ENCODE peak calls at places on chromosomes 6 and 20, in four cellular contexts. U is GM12878, V is K562, L is GM12891. N is an unnamed sample.

GRCh38 chr6:126352514-126352913 is 12.6 kb downstream of the CENPW start:
- DNase-seq in U (no peak), V (no peak), L (no peak), N (no peak)

GRCh38 chr6:33177552-33178446 is 14.5 kb downstream of the COL11A2 start:
- DNase-seq in U (no peak), V (no peak), L (no peak), N (no peak)

GRCh38 chr6:33073431-33073871 is at the start of gene HLA-DPA1:
- DNase-seq in U (peak; percentile 97), L (peak; percentile 42), V (no peak), N (no peak)

GRCh38 chr20:53389516-53389915 is 204.1 kb downstream of the ZNF217 start:
- DNase-seq in L (no peak), U (no peak), V (no peak), N (no peak)

GRCh38 chr6:16533721-16534136 is 227.5 kb downstream of the ATXN1 start:
- DNase-seq in U (no peak), V (no peak), L (no peak), N (no peak)

GRCh38 chr6:90907931-90908655 is 321.2 kb upstream of the MAP3K7 start:
- DNase-seq in L (no peak), V (no peak), U (no peak), N (no peak)

GRCh38 chr6:79330723-79331122 is 96.2 kb upstream of the HMGN3 start:
- DNase-seq in L (no peak), U (no peak), V (no peak), N (no peak)

GRCh38 chr6:115601064-115601463 is 459.6 kb downstream of the FRK start:
- DNase-seq in U (no peak), L (no peak), V (no peak), N (no peak)

GRCh38 chr6:9204171-9204570 is 768.8 kb upstream of the SLC35B3 start:
- DNase-seq in V (no peak), U (no peak), L (no peak), N (no peak)

GRCh38 chr6:38391206-38391908 is 248.4 kb downstream of the BTBD9 start:
- DNase-seq in V (no peak), U (no peak), L (no peak), N (no peak)

DNA sequence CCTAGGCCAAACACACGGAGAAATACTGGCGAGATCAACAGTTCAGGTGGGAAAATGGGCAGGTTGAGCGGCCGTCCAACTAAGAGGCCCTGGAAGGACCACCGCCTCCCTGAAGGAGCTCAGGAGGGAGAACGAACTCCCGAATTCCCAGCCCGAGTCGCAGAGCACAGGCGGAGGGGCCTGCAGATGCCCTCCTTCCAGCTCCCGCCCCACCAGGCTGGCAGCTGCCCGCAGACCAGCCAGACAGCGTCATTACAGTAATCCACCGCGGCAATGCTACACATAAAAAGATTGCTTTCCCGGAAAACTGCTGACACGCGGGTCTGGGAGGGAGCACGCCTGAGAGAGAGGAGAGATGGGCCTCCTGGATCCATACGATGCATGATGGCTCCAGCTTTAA is 30.5 kb upstream of the SLCO4A1 start:
- DNase-seq in V (no peak), L (no peak), U (no peak), N (no peak)
- TF ChIP-seq POLR2AphosphoS5 in V (no peak), L (no peak), U (no peak), N (no peak)

GRCh38 chr20:62363920-62364851 is 2.9 kb downstream of the LAMA5 start:
- DNase-seq in V (no peak), U (no peak), L (no peak), N (no peak)
- TF ChIP-seq SPI1 in V (peak; percentile 76), U (no peak), L (no peak), N (no peak)

GRCh38 chr6:113870917-113871316 is 13.8 kb downstream of the MARCKS start:
- DNase-seq in U (no peak), L (no peak), V (no peak), N (no peak)

GRCh38 chr6:113871975-113872374 is 14.8 kb downstream of the MARCKS start:
- DNase-seq in V (no peak), U (no peak), L (no peak), N (peak; percentile 4)

GRCh38 chr6:113876654-113877053 is 19.5 kb downstream of the MARCKS start:
- DNase-seq in V (no peak), U (no peak), L (no peak), N (no peak)

GRCh38 chr6:113875470-113875869 is 18.3 kb downstream of the MARCKS start:
- DNase-seq in U (no peak), V (no peak), L (no peak), N (no peak)

GRCh38 chr6:113873043-113873667 is 16.0 kb downstream of the MARCKS start:
- DNase-seq in L (no peak), U (no peak), V (no peak), N (no peak)
- TF ChIP-seq POLR2AphosphoS5 in L (no peak), U (peak; percentile 47), V (no peak), N (no peak)

DNA sequence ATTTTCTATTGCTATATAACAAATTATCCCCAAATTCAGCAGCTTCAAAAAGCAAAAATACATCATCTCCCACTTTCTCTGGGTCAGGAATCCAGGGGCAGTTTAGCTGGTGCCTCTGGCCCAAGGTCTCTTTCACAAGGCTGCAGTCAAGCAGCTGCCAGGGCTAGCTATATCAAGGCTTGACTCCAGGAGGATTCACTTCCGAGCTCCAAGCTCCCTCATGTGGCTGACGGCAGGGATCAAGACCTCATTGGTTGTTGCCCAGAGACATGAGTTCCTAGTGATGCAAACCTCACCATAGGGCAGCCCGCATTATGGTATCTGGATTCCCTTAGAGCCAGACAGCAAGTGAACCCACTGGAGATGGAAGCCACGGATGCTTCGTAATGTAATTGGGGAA is 1.3 kb upstream of the VNN1 start:
- DNase-seq in V (no peak), L (no peak), U (no peak), N (no peak)
- TF ChIP-seq SPI1 in V (no peak), L (no peak), U (no peak), N (no peak)

DNA sequence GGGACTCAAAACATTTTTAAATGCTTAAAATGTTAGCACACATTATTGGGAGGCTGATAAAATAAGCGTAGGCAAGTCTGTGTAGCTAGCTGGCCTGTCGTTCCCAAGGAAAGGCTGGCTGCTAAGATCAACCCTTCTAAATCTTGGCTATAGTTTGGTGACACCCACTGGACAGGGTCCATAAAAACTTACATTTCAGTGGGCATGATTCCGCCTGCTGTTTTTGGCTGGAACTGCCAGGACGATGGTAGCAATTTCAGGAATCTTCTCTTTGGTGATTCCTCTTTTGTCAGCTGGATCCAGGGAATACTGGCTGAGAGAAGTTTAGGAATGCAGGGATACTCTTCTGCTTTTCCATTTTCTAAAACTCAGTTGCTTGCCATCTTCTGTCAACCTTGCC is 162.2 kb downstream of the NKAIN2 start:
- DNase-seq in U (no peak), V (no peak), L (no peak), N (no peak)
- TF ChIP-seq POLR2AphosphoS5 in U (no peak), V (no peak), L (no peak), N (no peak)

GRCh38 chr6:7418238-7418905 is 28.8 kb downstream of the RIOK1 start:
- DNase-seq in V (no peak), L (no peak), U (no peak), N (no peak)
- TF ChIP-seq SPI1 in V (no peak), L (no peak), U (no peak), N (no peak)

DNA sequence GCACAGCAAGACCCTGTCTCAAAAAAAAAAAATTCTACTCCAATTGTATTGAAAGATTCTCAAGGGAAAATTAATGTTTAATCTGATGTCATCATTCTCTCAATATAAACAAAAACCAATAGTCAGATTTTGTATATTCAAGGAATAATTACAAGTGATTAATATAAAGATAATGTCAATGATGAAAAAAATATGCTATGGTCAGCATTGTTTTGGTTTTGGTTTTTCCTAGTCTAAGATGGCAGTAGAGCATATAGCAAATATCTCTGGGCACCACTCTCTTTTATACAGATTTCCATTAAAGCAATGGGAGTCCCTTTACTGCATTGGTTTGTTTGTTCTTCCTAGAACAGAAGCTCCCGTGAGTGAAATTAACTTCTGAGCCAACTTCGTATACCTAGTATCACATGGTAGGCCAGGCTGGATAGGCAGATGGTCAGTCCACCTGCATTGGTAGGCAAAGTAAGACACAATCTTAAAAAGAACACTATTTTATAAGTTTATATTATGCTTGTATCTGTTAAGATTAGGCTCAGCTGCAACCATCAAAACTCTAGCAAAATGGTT is 523.8 kb upstream of the JARID2 start:
- DNase-seq in L (no peak), U (no peak), V (no peak), N (no peak)
- TF ChIP-seq POLR2AphosphoS5 in L (no peak), U (no peak), V (no peak), N (no peak)